ENCODE peak calls at places on chromosomes 2 and 18, in eight cellular contexts. One of them, this sample, is unnamed.

GRCh38 chr2:36060133-36060532 is 295.4 kb upstream of the CRIM1 start:
- DNase-seq in Right ventricle myocardium superior: no peak
- DNase-seq in PC-9: no peak
- DNase-seq in body of pancreas: no peak
- DNase-seq in GM23338: no peak
- DNase-seq in amniotic stem cell: no peak
- DNase-seq in hypothalamus: no peak
- DNase-seq in ACHN: no peak
- DNase-seq in this sample: no peak

GRCh38 chr2:191677091-191677645 is 768 bp upstream of the NABP1 start:
- DNase-seq in Right ventricle myocardium superior: peak
- DNase-seq in PC-9: no peak
- DNase-seq in body of pancreas: peak
- DNase-seq in GM23338: peak
- DNase-seq in amniotic stem cell: no peak
- DNase-seq in hypothalamus: no peak
- DNase-seq in ACHN: peak
- DNase-seq in this sample: no peak

GRCh38 chr2:202510911-202511310 is 123.9 kb upstream of the FAM117B start:
- DNase-seq in Right ventricle myocardium superior: no peak
- DNase-seq in PC-9: no peak
- DNase-seq in body of pancreas: no peak
- DNase-seq in GM23338: no peak
- DNase-seq in amniotic stem cell: no peak
- DNase-seq in hypothalamus: no peak
- DNase-seq in ACHN: no peak
- DNase-seq in this sample: no peak

GRCh38 chr2:151562398-151562797 is 152.7 kb downstream of the RIF1 start:
- DNase-seq in Right ventricle myocardium superior: no peak
- DNase-seq in PC-9: no peak
- DNase-seq in body of pancreas: no peak
- DNase-seq in GM23338: no peak
- DNase-seq in amniotic stem cell: no peak
- DNase-seq in hypothalamus: no peak
- DNase-seq in ACHN: no peak
- DNase-seq in this sample: no peak

GRCh38 chr18:58401191-58401590 is 227.7 kb downstream of the ALPK2 start:
- DNase-seq in Right ventricle myocardium superior: no peak
- DNase-seq in PC-9: no peak
- DNase-seq in body of pancreas: no peak
- DNase-seq in GM23338: no peak
- DNase-seq in amniotic stem cell: no peak
- DNase-seq in hypothalamus: no peak
- DNase-seq in ACHN: no peak
- DNase-seq in this sample: no peak

GRCh38 chr2:72605836-72606442 is 219.9 kb downstream of the EXOC6B start:
- DNase-seq in Right ventricle myocardium superior: no peak
- DNase-seq in PC-9: no peak
- DNase-seq in body of pancreas: no peak
- DNase-seq in GM23338: peak
- DNase-seq in amniotic stem cell: no peak
- DNase-seq in hypothalamus: no peak
- DNase-seq in ACHN: peak
- DNase-seq in this sample: no peak

GRCh38 chr18:56402872-56403516 is 235.4 kb downstream of the TXNL1 start:
- DNase-seq in Right ventricle myocardium superior: no peak
- DNase-seq in PC-9: no peak
- DNase-seq in body of pancreas: no peak
- DNase-seq in GM23338: no peak
- DNase-seq in amniotic stem cell: peak
- DNase-seq in hypothalamus: no peak
- DNase-seq in ACHN: peak
- DNase-seq in this sample: no peak

GRCh38 chr2:62505109-62505508 is 886 bp downstream of the TMEM17 start:
- DNase-seq in Right ventricle myocardium superior: no peak
- DNase-seq in PC-9: no peak
- DNase-seq in body of pancreas: no peak
- DNase-seq in GM23338: no peak
- DNase-seq in amniotic stem cell: no peak
- DNase-seq in hypothalamus: no peak
- DNase-seq in ACHN: no peak
- DNase-seq in this sample: no peak

GRCh38 chr2:31235504-31235902 is 1.6 kb downstream of the EHD3 start:
- DNase-seq in Right ventricle myocardium superior: no peak
- DNase-seq in PC-9: no peak
- DNase-seq in body of pancreas: no peak
- DNase-seq in GM23338: no peak
- DNase-seq in amniotic stem cell: peak
- DNase-seq in hypothalamus: no peak
- DNase-seq in ACHN: peak
- DNase-seq in this sample: no peak

GRCh38 chr18:46333371-46334199 is 229.4 kb downstream of the HAUS1 start:
- DNase-seq in Right ventricle myocardium superior: peak
- DNase-seq in PC-9: peak
- DNase-seq in body of pancreas: peak
- DNase-seq in GM23338: peak
- DNase-seq in amniotic stem cell: no peak
- DNase-seq in hypothalamus: no peak
- DNase-seq in ACHN: no peak
- DNase-seq in this sample: no peak

GRCh38 chr18:10095356-10095755 is 181.5 kb downstream of the VAPA start:
- DNase-seq in Right ventricle myocardium superior: no peak
- DNase-seq in PC-9: no peak
- DNase-seq in body of pancreas: no peak
- DNase-seq in GM23338: no peak
- DNase-seq in amniotic stem cell: no peak
- DNase-seq in hypothalamus: no peak
- DNase-seq in ACHN: no peak
- DNase-seq in this sample: no peak

GRCh38 chr2:219118504-219118903 is 42.1 kb downstream of the NHEJ1 start:
- DNase-seq in Right ventricle myocardium superior: peak
- DNase-seq in PC-9: no peak
- DNase-seq in body of pancreas: no peak
- DNase-seq in GM23338: no peak
- DNase-seq in amniotic stem cell: no peak
- DNase-seq in hypothalamus: no peak
- DNase-seq in ACHN: no peak
- DNase-seq in this sample: no peak

GRCh38 chr2:217035967-217036366 is 176.1 kb upstream of the TNP1 start:
- DNase-seq in Right ventricle myocardium superior: peak
- DNase-seq in PC-9: no peak
- DNase-seq in body of pancreas: no peak
- DNase-seq in GM23338: no peak
- DNase-seq in amniotic stem cell: no peak
- DNase-seq in hypothalamus: no peak
- DNase-seq in ACHN: no peak
- DNase-seq in this sample: no peak

GRCh38 chr18:2706903-2707302 is 51.4 kb downstream of the SMCHD1 start:
- DNase-seq in Right ventricle myocardium superior: no peak
- DNase-seq in PC-9: no peak
- DNase-seq in body of pancreas: no peak
- DNase-seq in GM23338: peak
- DNase-seq in amniotic stem cell: no peak
- DNase-seq in hypothalamus: no peak
- DNase-seq in ACHN: no peak
- DNase-seq in this sample: no peak

GRCh38 chr2:112345030-112346027 is 69.9 kb downstream of the ZC3H6 start:
- DNase-seq in Right ventricle myocardium superior: no peak
- DNase-seq in PC-9: no peak
- DNase-seq in body of pancreas: no peak
- DNase-seq in GM23338: peak
- DNase-seq in amniotic stem cell: no peak
- DNase-seq in hypothalamus: no peak
- DNase-seq in ACHN: no peak
- DNase-seq in this sample: no peak

GRCh38 chr2:74405994-74406583 is 15.3 kb downstream of the C2orf81 start:
- DNase-seq in Right ventricle myocardium superior: no peak
- DNase-seq in PC-9: no peak
- DNase-seq in body of pancreas: no peak
- DNase-seq in GM23338: no peak
- DNase-seq in amniotic stem cell: no peak
- DNase-seq in hypothalamus: no peak
- DNase-seq in ACHN: peak
- DNase-seq in this sample: no peak

GRCh38 chr2:111246620-111247061 is 125.9 kb downstream of the BCL2L11 start:
- DNase-seq in Right ventricle myocardium superior: no peak
- DNase-seq in PC-9: no peak
- DNase-seq in body of pancreas: no peak
- DNase-seq in GM23338: no peak
- DNase-seq in amniotic stem cell: no peak
- DNase-seq in hypothalamus: no peak
- DNase-seq in ACHN: no peak
- DNase-seq in this sample: no peak

GRCh38 chr2:197248001-197248401 is 62.6 kb downstream of the ANKRD44 start:
- DNase-seq in Right ventricle myocardium superior: no peak
- DNase-seq in PC-9: no peak
- DNase-seq in body of pancreas: no peak
- DNase-seq in GM23338: no peak
- DNase-seq in amniotic stem cell: no peak
- DNase-seq in hypothalamus: no peak
- DNase-seq in ACHN: no peak
- DNase-seq in this sample: no peak

GRCh38 chr2:65079017-65079416 is 22.8 kb downstream of the CEP68 start:
- DNase-seq in Right ventricle myocardium superior: no peak
- DNase-seq in PC-9: no peak
- DNase-seq in body of pancreas: no peak
- DNase-seq in GM23338: no peak
- DNase-seq in amniotic stem cell: no peak
- DNase-seq in hypothalamus: no peak
- DNase-seq in ACHN: no peak
- DNase-seq in this sample: no peak

GRCh38 chr2:75549401-75550253 is 11.1 kb downstream of the EVA1A start:
- DNase-seq in Right ventricle myocardium superior: no peak
- DNase-seq in PC-9: no peak
- DNase-seq in body of pancreas: no peak
- DNase-seq in GM23338: no peak
- DNase-seq in amniotic stem cell: no peak
- DNase-seq in hypothalamus: no peak
- DNase-seq in ACHN: no peak
- DNase-seq in this sample: no peak

GRCh38 chr2:19361325-19361990 is 3.0 kb upstream of the OSR1 start:
- DNase-seq in Right ventricle myocardium superior: no peak
- DNase-seq in PC-9: no peak
- DNase-seq in body of pancreas: peak
- DNase-seq in GM23338: peak
- DNase-seq in amniotic stem cell: no peak
- DNase-seq in hypothalamus: no peak
- DNase-seq in ACHN: no peak
- DNase-seq in this sample: no peak

GRCh38 chr2:108270768-108271506 is 17.8 kb upstream of the SULT1C2 start:
- DNase-seq in Right ventricle myocardium superior: no peak
- DNase-seq in PC-9: no peak
- DNase-seq in body of pancreas: no peak
- DNase-seq in GM23338: no peak
- DNase-seq in amniotic stem cell: no peak
- DNase-seq in hypothalamus: no peak
- DNase-seq in ACHN: no peak
- DNase-seq in this sample: no peak

GRCh38 chr2:120779781-120780283 is 44.2 kb downstream of the GLI2 start:
- DNase-seq in Right ventricle myocardium superior: no peak
- DNase-seq in PC-9: peak
- DNase-seq in body of pancreas: no peak
- DNase-seq in GM23338: peak
- DNase-seq in amniotic stem cell: peak
- DNase-seq in hypothalamus: no peak
- DNase-seq in ACHN: no peak
- DNase-seq in this sample: no peak

GRCh38 chr2:15527074-15527739 is 33.9 kb downstream of the NBAS start:
- DNase-seq in Right ventricle myocardium superior: no peak
- DNase-seq in PC-9: no peak
- DNase-seq in body of pancreas: no peak
- DNase-seq in GM23338: peak
- DNase-seq in amniotic stem cell: no peak
- DNase-seq in hypothalamus: no peak
- DNase-seq in ACHN: peak
- DNase-seq in this sample: no peak

GRCh38 chr2:190717764-190718651 is 69.1 kb downstream of the NAB1 start:
- DNase-seq in Right ventricle myocardium superior: no peak
- DNase-seq in PC-9: no peak
- DNase-seq in body of pancreas: no peak
- DNase-seq in GM23338: no peak
- DNase-seq in amniotic stem cell: no peak
- DNase-seq in hypothalamus: no peak
- DNase-seq in ACHN: peak
- DNase-seq in this sample: no peak

GRCh38 chr2:165573534-165574461 is 104.3 kb downstream of the CSRNP3 start:
- DNase-seq in Right ventricle myocardium superior: peak
- DNase-seq in PC-9: peak
- DNase-seq in body of pancreas: peak
- DNase-seq in GM23338: peak
- DNase-seq in amniotic stem cell: no peak
- DNase-seq in hypothalamus: no peak
- DNase-seq in ACHN: peak
- DNase-seq in this sample: no peak

GRCh38 chr2:241777686-241778627 is 1.3 kb downstream of the GAL3ST2 start:
- DNase-seq in Right ventricle myocardium superior: no peak
- DNase-seq in PC-9: no peak
- DNase-seq in body of pancreas: no peak
- DNase-seq in GM23338: no peak
- DNase-seq in amniotic stem cell: no peak
- DNase-seq in hypothalamus: no peak
- DNase-seq in ACHN: no peak
- DNase-seq in this sample: no peak

GRCh38 chr2:10260130-10260529 is 42.6 kb upstream of the HPCAL1 start:
- DNase-seq in Right ventricle myocardium superior: peak
- DNase-seq in PC-9: no peak
- DNase-seq in body of pancreas: peak
- DNase-seq in GM23338: no peak
- DNase-seq in amniotic stem cell: no peak
- DNase-seq in hypothalamus: no peak
- DNase-seq in ACHN: peak
- DNase-seq in this sample: no peak

GRCh38 chr2:85435220-85435958 is 16.9 kb downstream of the SH2D6 start:
- DNase-seq in Right ventricle myocardium superior: no peak
- DNase-seq in PC-9: no peak
- DNase-seq in body of pancreas: peak
- DNase-seq in GM23338: no peak
- DNase-seq in amniotic stem cell: no peak
- DNase-seq in hypothalamus: no peak
- DNase-seq in ACHN: peak
- DNase-seq in this sample: no peak

This sample was measured in central memory CD4-positive, alpha-beta T cell.